ENCODE peak calls at places on chromosome 20, in seven cellular contexts. L is effector memory CD4-positive, alpha-beta T cell; V is body of pancreas; U is SK-N-SH; X is aorta; E is cardiac muscle cell; W is GM23248. S is an unnamed sample. For H3K9me3, the result is how much of the 10 kb centered on the place peaks cover.

GRCh38 chr20:62752671-62753501 is 43.4 kb upstream of the MRGBP start:
- DNase-seq in L (no peak), W (peak), X (peak), V (no peak), E (no peak), U (no peak), S (no peak)

GRCh38 chr20:44633872-44634600 is 17.5 kb downstream of the ADA start:
- DNase-seq in V (peak), W (no peak), U (no peak), L (no peak), X (no peak), E (no peak), S (no peak)

GRCh38 chr20:38152175-38153010 is 12.7 kb downstream of the TGM2 start:
- DNase-seq in V (peak), L (no peak), X (peak), U (peak), E (no peak), W (peak), S (no peak)

GRCh38 chr20:13552061-13552460 is 86.7 kb downstream of the TASP1 start:
- DNase-seq in E (no peak), X (no peak), U (no peak), L (no peak), V (no peak), W (peak), S (no peak)

GRCh38 chr20:16459019-16459700 is 114.1 kb downstream of the KIF16B start:
- DNase-seq in E (no peak), U (no peak), W (peak), X (peak), V (peak), L (no peak), S (no peak)

GRCh38 chr20:57851786-57852185 is 142.0 kb upstream of the PMEPA1 start:
- DNase-seq in E (no peak), V (no peak), X (no peak), L (no peak), W (no peak), U (no peak), S (no peak)

GRCh38 chr20:58135441-58136170 is 92.8 kb downstream of the ANKRD60 start:
- DNase-seq in E (no peak), X (no peak), V (no peak), W (peak), U (no peak), L (no peak), S (no peak)

GRCh38 chr20:13302647-13303425 is 81.8 kb downstream of the ISM1 start:
- DNase-seq in V (peak), L (no peak), U (peak), W (peak), E (peak), X (no peak), S (peak)

GRCh38 chr20:2108987-2109386 is 7.4 kb downstream of the STK35 start:
- DNase-seq in U (no peak), V (no peak), X (no peak), W (peak), E (no peak), L (no peak), S (no peak)

GRCh38 chr20:48891235-48892048 is 30.1 kb upstream of the ARFGEF2 start:
- DNase-seq in X (no peak), W (no peak), L (no peak), V (no peak), E (no peak), U (no peak), S (no peak)

GRCh38 chr20:58596244-58597010 is 54.7 kb upstream of the STX16 start:
- DNase-seq in X (no peak), L (no peak), E (no peak), W (peak), V (no peak), U (no peak), S (no peak)

GRCh38 chr20:15708984-15709598 is 864.2 kb downstream of the KIF16B start:
- DNase-seq in L (no peak), V (peak), E (peak), W (peak), X (peak), U (peak), S (peak)

GRCh38 chr20:47358672-47359532 is 2.4 kb upstream of the ZMYND8 start:
- DNase-seq in L (no peak), W (peak), E (peak), X (peak), V (peak), U (peak), S (no peak)

GRCh38 chr20:64049060-64049886 is at the start of gene SOX18:
- DNase-seq in W (peak), L (no peak), U (peak), V (no peak), E (peak), X (no peak), S (peak)

GRCh38 chr20:49352821-49353220 is 75.0 kb upstream of the ZNFX1 start:
- DNase-seq in U (no peak), W (no peak), X (no peak), V (no peak), L (no peak), E (no peak), S (no peak)

GRCh38 chr20:41231136-41231535 is 86.4 kb downstream of the ZHX3 start:
- DNase-seq in E (no peak), U (no peak), W (no peak), L (no peak), X (no peak), V (no peak), S (no peak)

GRCh38 chr20:43570496-43570895 is 11.7 kb downstream of the SGK2 start:
- DNase-seq in L (no peak), V (no peak), E (no peak), X (no peak), U (no peak), W (no peak), S (no peak)

GRCh38 chr20:62137092-62137384 is 6.2 kb downstream of the PSMA7 start:
- DNase-seq in W (no peak), E (no peak), V (no peak), L (no peak), U (no peak), X (no peak), S (no peak)

GRCh38 chr20:53774487-53775203 is 181.0 kb upstream of the ZNF217 start:
- DNase-seq in L (no peak), U (no peak), W (peak), X (no peak), E (no peak), V (no peak), S (no peak)

GRCh38 chr20:58449703-58450138 is 60.7 kb downstream of the VAPB start:
- DNase-seq in U (peak), V (no peak), X (no peak), L (no peak), W (no peak), E (peak), S (no peak)

GRCh38 chr20:48066256-48066655 is 281.0 kb upstream of the SULF2 start:
- DNase-seq in X (no peak), V (no peak), E (no peak), W (peak), L (no peak), U (no peak), S (peak)

GRCh38 chr20:62407221-62407992 is at the start of gene CABLES2:
- DNase-seq in W (peak), U (peak), L (peak), E (peak), X (peak), V (peak), S (peak)

GRCh38 chr20:21303872-21304586 is 898 bp downstream of the XRN2 start:
- DNase-seq in E (no peak), U (no peak), W (peak), L (no peak), X (no peak), V (no peak), S (peak)

GRCh38 chr20:62995481-62995880 is 11.3 kb downstream of the BHLHE23 start:
- DNase-seq in V (no peak), X (no peak), U (no peak), E (no peak), W (no peak), L (no peak), S (no peak)

GRCh38 chr20:63703976-63704748 is 3.6 kb downstream of the ARFRP1 start:
- DNase-seq in E (no peak), L (no peak), V (no peak), X (peak), W (no peak), U (no peak), S (no peak)

GRCh38 chr20:38290829-38291581 is 13.0 kb upstream of the BPI start:
- DNase-seq in E (no peak), W (peak), U (peak), V (no peak), X (peak), L (no peak), S (peak)

GRCh38 chr20:20202793-20203192 is 150.5 kb downstream of the CFAP61 start:
- DNase-seq in X (no peak), W (no peak), E (no peak), V (no peak), L (no peak), U (no peak), S (no peak)

GRCh38 chr20:59508729-59509128 is 95.6 kb upstream of the PHACTR3 start:
- DNase-seq in L (no peak), X (no peak), V (no peak), W (no peak), U (no peak), E (no peak), S (no peak)

GRCh38 chr20:31713312-31714049 is 9.2 kb downstream of the BCL2L1 start:
- DNase-seq in V (peak), W (peak), U (no peak), X (peak), E (no peak), L (no peak), S (peak)

GRCh38 chr20:37773260-37773825 is 79.5 kb downstream of the CTNNBL1 start:
- DNase-seq in V (no peak), W (no peak), U (no peak), X (no peak), E (peak), L (no peak), S (no peak)

GRCh38 chr20:24149881-24150307 is 161.3 kb upstream of the GGTLC1 start:
- DNase-seq in W (peak), X (no peak), U (peak), E (peak), L (no peak), V (peak), S (no peak)

DNA sequence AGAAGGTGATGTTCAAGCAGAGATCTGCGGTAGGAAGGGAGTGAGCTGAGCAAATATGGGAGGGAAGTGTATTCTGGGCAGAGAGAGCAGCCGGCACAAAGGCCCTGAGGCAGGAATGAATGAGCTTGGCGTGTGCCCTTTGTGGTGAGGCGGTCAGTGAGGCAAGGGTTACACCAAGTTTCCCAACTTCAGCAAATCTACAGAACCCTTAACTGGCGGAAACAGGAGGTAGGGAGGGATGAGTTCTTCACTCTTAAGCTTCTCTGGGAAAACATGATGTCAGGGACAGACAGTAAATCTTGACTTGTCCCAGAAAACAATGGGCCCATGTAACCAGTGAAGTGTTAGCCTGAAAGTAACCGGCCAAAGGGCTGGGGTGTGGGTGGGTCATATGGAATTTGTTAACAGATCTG is 97.1 kb upstream of the PTPN1 start:
- DNase-seq in V (no peak), E (no peak), X (no peak), W (no peak), U (no peak), L (no peak), S (peak)
- H3K27ac ChIP-seq in V (no peak), E (no peak), X (no peak), W (no peak), U (no peak), L (no peak), S (no peak)

GRCh38 chr20:18988701-18989100 is 175.1 kb downstream of the SCP2D1 start:
- DNase-seq in X (no peak), U (no peak), W (no peak), E (no peak), L (no peak), V (no peak), S (no peak)
- H3K9me3 ChIP-seq in X (under half), U (under half), W (under half), E (under half), L (under half), V (under half), S (under half)

GRCh38 chr20:23130622-23130916 is 44.4 kb upstream of the CD93 start:
- DNase-seq in U (no peak), X (no peak), L (no peak), W (no peak), E (no peak), V (no peak), S (no peak)

GRCh38 chr20:23131766-23132165 is 45.6 kb upstream of the CD93 start:
- DNase-seq in L (no peak), U (no peak), X (peak), W (no peak), E (no peak), V (no peak), S (no peak)

GRCh38 chr20:23133560-23133998 is 47.5 kb upstream of the CD93 start:
- DNase-seq in U (no peak), V (no peak), W (no peak), E (no peak), L (no peak), X (peak), S (no peak)

GRCh38 chr20:23132930-23133559 is 46.9 kb upstream of the CD93 start:
- DNase-seq in U (no peak), W (no peak), L (no peak), V (no peak), E (no peak), X (peak), S (no peak)

DNA sequence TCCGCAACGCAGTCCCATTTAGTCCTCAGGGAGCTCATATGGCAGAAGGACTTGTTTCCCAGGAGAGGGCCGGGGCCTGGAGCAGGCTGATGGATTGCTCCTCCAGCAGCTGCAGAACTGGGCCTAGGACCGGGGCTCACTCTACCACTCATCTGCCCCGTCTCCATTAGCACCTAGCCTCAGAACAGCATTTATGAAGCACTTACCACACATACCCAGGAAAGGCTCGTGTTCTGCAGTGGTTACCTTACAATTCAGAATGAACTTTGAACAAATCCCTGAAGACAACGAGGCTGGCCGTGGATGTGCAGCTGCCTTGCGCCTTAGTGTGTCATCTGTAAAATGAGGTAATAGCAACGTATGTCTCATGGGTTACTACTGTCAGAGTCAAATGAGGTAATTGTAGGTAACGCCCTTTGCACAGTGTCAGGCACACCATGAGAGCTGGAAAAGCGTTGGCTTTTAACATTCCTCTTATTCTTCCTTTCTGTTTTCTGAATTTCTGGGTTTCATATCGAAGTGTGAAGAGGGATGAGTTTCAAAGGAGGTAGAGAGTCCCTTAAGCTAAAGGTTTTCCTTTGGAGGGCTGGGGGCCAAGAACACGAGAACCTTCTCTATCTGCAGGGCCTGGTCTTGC is 46.3 kb upstream of the CD93 start:
- DNase-seq in U (no peak), E (no peak), X (peak), W (no peak), L (no peak), V (no peak), S (no peak)
- H3K27ac ChIP-seq in U (no peak), E (no peak), X (no peak), W (no peak), L (no peak), V (no peak), S (no peak)

GRCh38 chr20:36644032-36644712 is 1.8 kb downstream of the SLA2 start:
- DNase-seq in X (no peak), E (no peak), W (no peak), L (peak), U (no peak), V (no peak), S (no peak)

GRCh38 chr20:36645353-36645752 is 643 bp downstream of the SLA2 start:
- DNase-seq in W (no peak), E (no peak), X (no peak), L (no peak), U (no peak), V (no peak), S (no peak)

GRCh38 chr20:36641506-36641843 is 4.5 kb downstream of the SLA2 start:
- DNase-seq in E (no peak), V (no peak), U (no peak), W (no peak), L (no peak), X (no peak), S (no peak)

GRCh38 chr20:36644713-36645109 is 1.3 kb downstream of the SLA2 start:
- DNase-seq in X (no peak), U (no peak), W (peak), L (no peak), V (no peak), E (no peak), S (no peak)

DNA sequence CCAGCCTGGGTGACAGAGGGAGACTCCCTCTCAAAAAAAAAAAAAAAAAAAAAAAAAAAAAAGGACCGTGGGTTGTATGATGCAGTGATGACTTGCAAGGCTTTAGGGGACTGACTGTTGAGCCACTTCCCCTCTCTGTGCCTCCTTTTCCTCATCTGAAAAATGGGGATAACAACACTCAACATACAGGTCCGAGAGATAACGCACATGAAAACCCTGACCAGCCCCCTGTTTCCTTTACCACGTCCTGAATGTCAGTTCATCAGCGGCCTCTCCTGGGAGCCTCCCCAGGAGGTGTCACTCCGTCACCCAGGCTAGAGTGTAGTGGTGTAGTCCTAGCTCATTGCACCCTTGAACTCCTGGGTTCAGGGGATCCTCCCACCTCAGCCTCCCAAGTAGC is 3.9 kb downstream of the SLA2 start:
- DNase-seq in X (no peak), L (no peak), U (no peak), V (no peak), W (no peak), E (no peak), S (no peak)
- H3K9me3 ChIP-seq in X (under half), L (under half), U (under half), V (under half), W (under half), E (under half), S (under half)

DNA sequence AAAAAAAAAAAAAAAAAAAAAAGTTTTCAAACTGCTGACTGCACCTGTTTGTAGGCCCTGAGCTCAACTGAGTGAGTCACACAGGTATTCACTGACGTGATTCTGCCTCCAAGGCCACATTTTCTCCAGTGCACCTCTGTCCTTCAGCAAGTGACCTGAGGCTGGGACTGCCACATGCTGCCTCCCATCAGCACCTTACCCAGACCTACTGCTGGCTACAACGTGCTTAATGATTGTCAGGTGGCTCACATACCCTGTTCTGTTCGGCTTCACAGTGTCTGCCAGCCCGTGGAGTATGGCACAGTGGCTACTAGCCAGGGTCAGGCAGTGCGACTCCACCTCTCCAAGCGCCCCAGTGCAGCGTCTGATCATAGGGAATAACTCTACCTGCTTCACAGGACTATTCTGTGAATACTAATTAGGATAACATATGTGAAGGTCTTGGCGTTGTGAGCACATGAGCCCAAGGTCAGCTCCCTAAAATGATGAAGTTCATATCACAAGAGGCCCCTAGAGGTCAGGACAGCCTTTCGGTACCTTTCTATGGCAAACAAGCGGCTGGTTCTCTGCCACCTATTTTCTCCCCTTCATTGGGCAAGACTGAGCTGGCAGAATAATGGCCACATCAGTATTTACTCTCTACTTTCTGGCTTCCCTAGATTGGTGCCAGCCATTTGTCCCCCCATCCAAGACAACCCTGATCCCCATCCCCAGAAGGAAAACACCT is 28.1 kb downstream of the RIPOR3 start:
- DNase-seq in E (peak), V (peak), W (no peak), L (no peak), X (no peak), U (peak), S (no peak)
- H3K27ac ChIP-seq in E (no peak), V (peak), W (no peak), L (no peak), X (no peak), U (no peak), S (no peak)

GRCh38 chr20:55746723-55747122 is 258.6 kb downstream of the CBLN4 start:
- DNase-seq in W (no peak), E (no peak), U (no peak), V (no peak), L (no peak), X (no peak), S (no peak)
- H3K9me3 ChIP-seq in W (under half), E (under half), U (under half), V (under half), L (under half), X (under half), S (under half)

DNA sequence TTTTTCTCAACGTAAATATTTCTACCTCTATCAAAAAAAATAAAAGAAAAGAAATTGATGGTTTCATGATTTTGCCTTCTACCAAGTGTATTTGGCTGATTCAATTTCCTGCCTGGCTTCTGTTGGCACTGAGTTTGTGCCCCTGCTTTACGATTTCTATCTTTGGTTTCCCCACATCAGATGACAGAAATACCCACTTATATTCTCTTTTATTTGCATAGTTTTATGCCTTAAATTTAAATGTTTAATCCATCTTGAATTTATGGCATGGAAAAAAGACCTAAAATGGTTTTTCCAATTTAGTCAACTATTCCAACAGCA is 34.3 kb downstream of the RNF24 start:
- DNase-seq in V (no peak), X (no peak), L (no peak), U (no peak), E (no peak), W (no peak), S (no peak)
- H3K27ac ChIP-seq in V (no peak), X (no peak), L (peak), U (peak), E (no peak), W (peak), S (no peak)

S was measured in A673.